ENCODE peak calls at places on chromosomes 7 and 10, in ten cellular contexts. M is stimulated activated CD4-positive, alpha-beta T cell treated with anti-CD3 and anti-CD28 coated beads, TNF-alpha, amount 100 ng/mL, for 48 hours; F is dorsolateral prefrontal cortex; U is D341Med; T is fibroblast of the conjunctiva; C is mesothelial cell of epicardium; O is iPS DF 19.7; D is HTR-8/SVneo; L is WERI-Rb-1; S is WTC11. Q is an unnamed sample.

GRCh38 chr7:6705959-6706665 is 635 bp downstream of the ZNF12 start:
- DNase-seq in M (peak), F (no peak), U (no peak), T (no peak), C (peak), O (no peak), D (peak), L (peak), S (peak), Q (peak)

GRCh38 chr7:1087462-1087809 is 477 bp upstream of the GPER1 start:
- DNase-seq in M (no peak), F (no peak), U (no peak), T (peak), C (no peak), O (no peak), D (no peak), L (no peak), S (no peak), Q (peak)

GRCh38 chr10:43249151-43249961 is 17.5 kb downstream of the RASGEF1A start:
- DNase-seq in M (no peak), F (peak), U (peak), T (no peak), C (peak), O (no peak), D (no peak), L (no peak), S (peak), Q (no peak)

GRCh38 chr10:99888623-99889022 is 106.2 kb downstream of the ABCC2 start:
- DNase-seq in M (no peak), F (no peak), U (no peak), T (peak), C (no peak), O (no peak), D (no peak), L (no peak), S (no peak), Q (peak)

GRCh38 chr10:4136121-4136520 is 351.1 kb upstream of the KLF6 start:
- DNase-seq in M (no peak), F (no peak), U (no peak), T (no peak), C (no peak), O (no peak), D (no peak), L (no peak), S (no peak), Q (no peak)

GRCh38 chr7:69632280-69632679 is 34.0 kb downstream of the AUTS2 start:
- DNase-seq in M (no peak), F (no peak), U (no peak), T (no peak), C (no peak), O (no peak), D (no peak), L (no peak), S (no peak), Q (no peak)

GRCh38 chr7:2698581-2699288 is 10.7 kb downstream of the AMZ1 start:
- DNase-seq in M (no peak), F (no peak), U (no peak), T (no peak), C (no peak), O (no peak), D (no peak), L (no peak), S (no peak), Q (no peak)

GRCh38 chr10:28302012-28302667 is 724 bp downstream of the MPP7 start:
- DNase-seq in M (no peak), F (no peak), U (no peak), T (no peak), C (peak), O (no peak), D (no peak), L (no peak), S (peak), Q (no peak)

GRCh38 chr7:8214162-8214897 is 47.6 kb downstream of the ICA1 start:
- DNase-seq in M (no peak), F (no peak), U (no peak), T (peak), C (no peak), O (no peak), D (no peak), L (no peak), S (no peak), Q (peak)

GRCh38 chr10:60910543-60910942 is 33.4 kb downstream of the RHOBTB1 start:
- DNase-seq in M (no peak), F (no peak), U (no peak), T (no peak), C (no peak), O (no peak), D (no peak), L (no peak), S (no peak), Q (no peak)

GRCh38 chr7:26910221-26910620 is 45.8 kb upstream of the SKAP2 start:
- DNase-seq in M (no peak), F (no peak), U (no peak), T (no peak), C (no peak), O (peak), D (peak), L (no peak), S (peak), Q (peak)

GRCh38 chr10:69644658-69645295 is 14.7 kb downstream of the FAM241B start:
- DNase-seq in M (peak), F (no peak), U (peak), T (peak), C (peak), O (no peak), D (peak), L (peak), S (peak), Q (peak)

GRCh38 chr10:27745719-27746363 is at the start of gene MKX:
- DNase-seq in M (no peak), F (no peak), U (peak), T (no peak), C (peak), O (no peak), D (no peak), L (peak), S (peak), Q (peak)

GRCh38 chr7:105016083-105017075 is 2.4 kb downstream of the KMT2E start:
- DNase-seq in M (no peak), F (no peak), U (no peak), T (no peak), C (no peak), O (no peak), D (no peak), L (no peak), S (no peak), Q (no peak)

GRCh38 chr10:13765641-13766341 is 179.0 kb downstream of the PRPF18 start:
- DNase-seq in M (no peak), F (no peak), U (no peak), T (no peak), C (no peak), O (no peak), D (no peak), L (no peak), S (no peak), Q (no peak)

GRCh38 chr10:116611153-116611545 is 9.6 kb upstream of the PNLIPRP2 start:
- DNase-seq in M (no peak), F (no peak), U (no peak), T (no peak), C (no peak), O (no peak), D (no peak), L (no peak), S (no peak), Q (no peak)

GRCh38 chr10:132511692-132512442 is 25.7 kb upstream of the INPP5A start:
- DNase-seq in M (no peak), F (no peak), U (no peak), T (no peak), C (no peak), O (no peak), D (no peak), L (no peak), S (no peak), Q (no peak)

Q was measured in GM04504.